ENCODE peak calls at places on chromosomes 4 and X, in five cellular contexts. L is RCC 7860, H is MM.1S, R is IMR-90, O is GM10248. A is an unnamed sample.

GRCh38 chr4:188986271-188986689 is 847.0 kb downstream of the TRIML1 start:
- DNase-seq in L (peak), O (no peak), H (peak), R (peak), A (peak)

GRCh38 chr4:10173754-10174749 is 57.5 kb upstream of the WDR1 start:
- DNase-seq in R (no peak), L (no peak), O (no peak), H (no peak), A (no peak)

GRCh38 chr4:169117591-169118081 is 107.6 kb upstream of the CBR4 start:
- DNase-seq in L (no peak), R (peak), H (no peak), O (no peak), A (peak)

GRCh38 chr4:27123050-27123768 is 262.6 kb downstream of the STIM2 start:
- DNase-seq in L (no peak), O (no peak), H (no peak), R (no peak), A (peak)

GRCh38 chr4:73434311-73434710 is 1.7 kb upstream of the AFP start:
- DNase-seq in H (peak), R (peak), L (peak), O (peak), A (no peak)

GRCh38 chr4:62914758-62915157 is 1494.5 kb downstream of the TECRL start:
- DNase-seq in H (no peak), O (no peak), R (no peak), L (no peak), A (no peak)

GRCh38 chrX:150224676-150225075 is 138.4 kb upstream of the MAMLD1 start:
- DNase-seq in L (no peak), O (no peak), R (no peak), H (no peak), A (no peak)

GRCh38 chr4:5770051-5770450 is 59.0 kb downstream of the EVC start:
- DNase-seq in R (no peak), O (no peak), H (no peak), L (no peak), A (no peak)

GRCh38 chr4:151048913-151049312 is 33.8 kb upstream of the LRBA start:
- DNase-seq in L (no peak), O (no peak), R (no peak), H (no peak), A (no peak)

GRCh38 chr4:1595789-1596325 is 88.3 kb downstream of the FAM53A start:
- DNase-seq in R (no peak), H (no peak), L (no peak), O (no peak), A (no peak)

GRCh38 chr4:2624782-2625548 is 88.5 kb downstream of the FAM193A start:
- DNase-seq in H (no peak), O (no peak), R (no peak), L (no peak), A (no peak)

GRCh38 chr4:78613522-78614311 is 62.1 kb downstream of the ANXA3 start:
- DNase-seq in O (peak), H (peak), L (no peak), R (no peak), A (no peak)

GRCh38 chr4:117488692-117489091 is 403.3 kb upstream of the TRAM1L1 start:
- DNase-seq in H (no peak), O (no peak), L (no peak), R (no peak), A (no peak)

GRCh38 chrX:119502727-119503483 is 34.7 kb downstream of the SLC25A5 start:
- DNase-seq in R (peak), L (no peak), O (no peak), H (no peak), A (peak)

GRCh38 chr4:41232406-41232805 is 18.1 kb upstream of the APBB2 start:
- DNase-seq in L (no peak), H (no peak), R (no peak), O (no peak), A (no peak)

GRCh38 chr4:88765729-88766128 is 68.1 kb upstream of the NAP1L5 start:
- DNase-seq in R (peak), O (no peak), H (no peak), L (peak), A (peak)

GRCh38 chr4:26529479-26529878 is 39.2 kb upstream of the CCKAR start:
- DNase-seq in H (no peak), L (no peak), O (no peak), R (no peak), A (no peak)

GRCh38 chr4:138911903-138912713 is 103.5 kb upstream of the NOCT start:
- DNase-seq in H (no peak), L (no peak), O (no peak), R (no peak), A (no peak)

GRCh38 chr4:156194896-156195295 is 241.2 kb upstream of the CTSO start:
- DNase-seq in L (no peak), R (no peak), H (no peak), O (no peak), A (no peak)

GRCh38 chr4:185723619-185724150 is 88.3 kb downstream of the SORBS2 start:
- DNase-seq in H (no peak), O (no peak), L (no peak), R (no peak), A (no peak)

GRCh38 chrX:30343206-30343605 is 34.0 kb upstream of the NR0B1 start:
- DNase-seq in H (no peak), R (no peak), L (no peak), O (peak), A (no peak)

GRCh38 chrX:40420899-40421729 is 159.7 kb upstream of the ATP6AP2 start:
- DNase-seq in O (no peak), H (no peak), L (peak), R (no peak), A (peak)

GRCh38 chr4:156931267-156931666 is 40.3 kb downstream of the PDGFC start:
- DNase-seq in R (peak), L (peak), H (no peak), O (no peak), A (peak)

GRCh38 chr4:13201241-13201640 is 282.9 kb downstream of the RAB28 start:
- DNase-seq in O (no peak), R (no peak), L (no peak), H (no peak), A (no peak)

GRCh38 chr4:154854362-154854761 is 73.3 kb downstream of the RBM46 start:
- DNase-seq in R (peak), L (no peak), H (peak), O (no peak), A (no peak)

GRCh38 chr4:119100640-119101039 is 35.0 kb upstream of the MYOZ2 start:
- DNase-seq in O (no peak), R (no peak), H (no peak), L (no peak), A (no peak)

GRCh38 chr4:187480146-187481145 is 515.1 kb upstream of the ZFP42 start:
- DNase-seq in R (peak), O (no peak), H (no peak), L (no peak), A (peak)

GRCh38 chr4:70754470-70754869 is 32.7 kb downstream of the RUFY3 start:
- DNase-seq in H (no peak), R (no peak), O (peak), L (no peak), A (no peak)

GRCh38 chr4:30835044-30835443 is 114.9 kb downstream of the PCDH7 start:
- DNase-seq in H (no peak), O (no peak), L (no peak), R (no peak), A (no peak)

GRCh38 chr4:121648518-121648917 is 48.3 kb downstream of the ANXA5 start:
- DNase-seq in O (no peak), L (no peak), H (no peak), R (no peak), A (no peak)

GRCh38 chrX:37349131-37350033 is at the start of gene PRRG1:
- DNase-seq in H (peak), L (peak), O (no peak), R (peak), A (peak)

GRCh38 chrX:111854778-111855490 is 21.0 kb upstream of the TRPC5OS start:
- DNase-seq in L (peak), R (peak), H (no peak), O (no peak), A (no peak)

GRCh38 chr4:158172558-158173258 is at the start of gene GASK1B:
- DNase-seq in R (peak), H (peak), L (peak), O (peak), A (peak)

GRCh38 chr4:153310793-153311192 is 33.7 kb upstream of the MND1 start:
- DNase-seq in R (no peak), L (no peak), H (no peak), O (no peak), A (no peak)